ENCODE peak calls at places on chromosomes 7 and 10, in seven cellular contexts. G is neuronal stem cell, Q is endodermal cell, I is astrocyte, O is fibroblast of lung, S is colonic mucosa, Y is mesenchymal stem cell. Z is an unnamed sample.

GRCh38 chr10:62851449-62851848 is 35.3 kb upstream of the EGR2 start:
- DNase-seq in G (no peak), Q (peak), I (no peak), O (peak), S (no peak), Y (no peak), Z (peak)

GRCh38 chr7:7122701-7123281 is 59.6 kb upstream of the C1GALT1 start:
- DNase-seq in G (no peak), Q (no peak), I (peak), O (peak), S (no peak), Y (peak), Z (peak)

GRCh38 chr7:17429579-17429978 is 131.1 kb downstream of the AHR start:
- DNase-seq in G (no peak), Q (no peak), I (no peak), O (no peak), S (no peak), Y (no peak), Z (no peak)

GRCh38 chr7:77867208-77867915 is 68.8 kb downstream of the PHTF2 start:
- DNase-seq in G (no peak), Q (no peak), I (peak), O (no peak), S (no peak), Y (peak), Z (peak)

GRCh38 chr10:12854988-12855387 is 146.5 kb downstream of the CCDC3 start:
- DNase-seq in G (no peak), Q (no peak), I (no peak), O (no peak), S (no peak), Y (no peak), Z (no peak)

GRCh38 chr7:24158976-24159375 is 125.0 kb upstream of the NPY start:
- DNase-seq in G (no peak), Q (no peak), I (no peak), O (no peak), S (no peak), Y (no peak), Z (no peak)

GRCh38 chr7:157477550-157478212 is 140.9 kb downstream of the DNAJB6 start:
- DNase-seq in G (no peak), Q (peak), I (no peak), O (no peak), S (no peak), Y (no peak), Z (no peak)

GRCh38 chr10:77325233-77325537 is 312.4 kb downstream of the KCNMA1 start:
- DNase-seq in G (no peak), Q (peak), I (no peak), O (no peak), S (peak), Y (no peak), Z (peak)

GRCh38 chr10:132690821-132691610 is 94.9 kb downstream of the NKX6-2 start:
- DNase-seq in G (no peak), Q (peak), I (no peak), O (no peak), S (no peak), Y (no peak), Z (no peak)

GRCh38 chr10:13936826-13937225 is 350.1 kb downstream of the PRPF18 start:
- DNase-seq in G (no peak), Q (no peak), I (no peak), O (no peak), S (no peak), Y (no peak), Z (no peak)

GRCh38 chr7:19558527-19558926 is 150.3 kb downstream of the POLR1F start:
- DNase-seq in G (no peak), Q (no peak), I (peak), O (no peak), S (no peak), Y (peak), Z (peak)

GRCh38 chr7:121440857-121441503 is 44.9 kb upstream of the FAM3C start:
- DNase-seq in G (no peak), Q (no peak), I (no peak), O (no peak), S (no peak), Y (no peak), Z (no peak)

GRCh38 chr10:125038637-125039036 is 96.7 kb downstream of the ZRANB1 start:
- DNase-seq in G (no peak), Q (peak), I (no peak), O (no peak), S (peak), Y (no peak), Z (peak)

GRCh38 chr10:123194056-123194455 is 39.9 kb downstream of the BUB3 start:
- DNase-seq in G (no peak), Q (no peak), I (no peak), O (no peak), S (no peak), Y (no peak), Z (no peak)

GRCh38 chr10:17958049-17958448 is 6.3 kb downstream of the SLC39A12 start:
- DNase-seq in G (no peak), Q (no peak), I (no peak), O (no peak), S (no peak), Y (no peak), Z (no peak)

GRCh38 chr7:135923700-135924261 is 53.4 kb downstream of the MTPN start:
- DNase-seq in G (no peak), Q (peak), I (peak), O (peak), S (no peak), Y (peak), Z (peak)

GRCh38 chr10:79322616-79323566 is 24.4 kb upstream of the PPIF start:
- DNase-seq in G (no peak), Q (no peak), I (peak), O (peak), S (peak), Y (peak), Z (peak)

GRCh38 chr7:86469680-86470295 is 173.9 kb upstream of the GRM3 start:
- DNase-seq in G (peak), Q (peak), I (peak), O (peak), S (peak), Y (peak), Z (peak)

GRCh38 chr10:77892021-77892739 is 34.4 kb downstream of the DLG5 start:
- DNase-seq in G (no peak), Q (peak), I (no peak), O (no peak), S (no peak), Y (no peak), Z (no peak)

GRCh38 chr10:129496995-129497394 is 30.0 kb downstream of the MGMT start:
- DNase-seq in G (no peak), Q (no peak), I (no peak), O (no peak), S (no peak), Y (no peak), Z (no peak)

GRCh38 chr7:727104-727805 is at the start of gene PRKAR1B:
- DNase-seq in G (no peak), Q (peak), I (no peak), O (no peak), S (peak), Y (no peak), Z (peak)

GRCh38 chr7:158000160-158000559 is 587.5 kb downstream of the PTPRN2 start:
- DNase-seq in G (no peak), Q (no peak), I (no peak), O (no peak), S (no peak), Y (no peak), Z (peak)

GRCh38 chr10:132942101-132942739 is at the start of gene CFAP46:
- DNase-seq in G (peak), Q (peak), I (peak), O (peak), S (no peak), Y (peak), Z (no peak)

GRCh38 chr10:122854648-122855047 is 9.0 kb upstream of the CUZD1 start:
- DNase-seq in G (no peak), Q (no peak), I (peak), O (peak), S (no peak), Y (peak), Z (peak)

GRCh38 chr10:84397735-84398144 is 69.4 kb downstream of the CCSER2 start:
- DNase-seq in G (no peak), Q (no peak), I (no peak), O (no peak), S (no peak), Y (no peak), Z (no peak)

GRCh38 chr7:44154703-44155102 is 13.6 kb upstream of the MYL7 start:
- DNase-seq in G (no peak), Q (peak), I (peak), O (no peak), S (no peak), Y (no peak), Z (peak)

GRCh38 chr7:111499027-111499426 is 63.3 kb downstream of the IMMP2L start:
- DNase-seq in G (no peak), Q (no peak), I (peak), O (peak), S (no peak), Y (peak), Z (peak)

GRCh38 chr10:61792097-61792496 is 109.4 kb upstream of the ARID5B start:
- DNase-seq in G (no peak), Q (no peak), I (no peak), O (no peak), S (no peak), Y (no peak), Z (no peak)

DNA sequence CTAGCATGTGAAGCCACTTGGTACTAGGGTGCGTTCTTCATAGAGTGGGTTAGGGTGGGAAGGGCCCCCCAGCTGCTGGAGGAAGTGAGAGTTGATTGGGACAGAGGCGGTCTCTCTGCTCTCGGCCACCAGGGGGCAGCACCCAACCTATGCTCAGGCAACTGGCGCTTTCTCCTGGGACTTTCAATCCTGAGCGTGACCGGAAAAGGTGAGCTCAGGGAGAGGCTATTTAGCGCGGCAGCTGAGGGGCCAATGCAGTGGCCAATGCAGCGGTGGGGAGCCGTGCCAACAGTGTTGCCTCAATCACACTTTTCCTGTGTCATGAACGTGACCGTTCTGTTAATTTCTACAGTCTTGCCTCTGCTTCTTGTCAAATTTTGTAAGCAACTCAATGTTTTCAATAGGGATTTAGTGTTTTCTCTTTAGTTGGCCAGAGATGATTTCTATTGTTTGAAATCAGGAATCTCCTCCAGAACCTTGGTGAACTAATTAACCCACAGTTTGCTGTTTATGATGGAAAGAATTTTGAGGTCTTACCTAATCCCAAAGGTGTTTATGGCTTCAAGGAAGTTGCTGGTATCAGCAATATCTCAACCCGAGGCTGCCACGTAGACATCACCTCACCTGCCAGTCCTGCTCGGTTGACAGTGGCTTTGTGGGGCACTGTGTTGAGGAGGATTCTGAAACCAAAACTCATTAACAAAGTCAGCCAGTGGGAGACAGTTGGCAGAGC is 67.9 kb upstream of the PDZD8 start:
- DNase-seq in G (peak), Q (peak), I (peak), O (peak), S (peak), Y (peak), Z (peak)
- H3K9ac ChIP-seq in G (no peak), Q (no peak), I (peak), O (no peak), S (no peak), Y (peak), Z (no peak)

GRCh38 chr7:55073051-55073511 is 54.3 kb downstream of the EGFR start:
- DNase-seq in G (no peak), Q (no peak), I (peak), O (peak), S (no peak), Y (no peak), Z (peak)
- H3K9ac ChIP-seq in G (no peak), Q (no peak), I (peak), O (no peak), S (peak), Y (peak), Z (peak)

GRCh38 chr10:91298224-91298862 is 77.9 kb downstream of the PCGF5 start:
- DNase-seq in G (peak), Q (peak), I (peak), O (peak), S (peak), Y (peak), Z (peak)
- H3K9ac ChIP-seq in G (no peak), Q (no peak), I (peak), O (no peak), S (no peak), Y (peak), Z (no peak)

GRCh38 chr7:95843286-95843685 is 70.9 kb downstream of the DYNC1I1 start:
- DNase-seq in G (no peak), Q (no peak), I (no peak), O (peak), S (no peak), Y (no peak), Z (peak)
- H3K9ac ChIP-seq in G (no peak), Q (peak), I (no peak), O (no peak), S (no peak), Y (no peak), Z (no peak)

GRCh38 chr10:97870990-97871389 is 21.3 kb downstream of the GOLGA7B start:
- DNase-seq in G (no peak), Q (no peak), I (no peak), O (no peak), S (no peak), Y (no peak), Z (no peak)

GRCh38 chr10:97868134-97868685 is 18.6 kb downstream of the GOLGA7B start:
- DNase-seq in G (no peak), Q (no peak), I (no peak), O (no peak), S (no peak), Y (no peak), Z (no peak)

GRCh38 chr10:97867220-97867800 is 17.7 kb downstream of the GOLGA7B start:
- DNase-seq in G (no peak), Q (no peak), I (no peak), O (no peak), S (no peak), Y (no peak), Z (no peak)

GRCh38 chr10:97866524-97867219 is 17.0 kb downstream of the GOLGA7B start:
- DNase-seq in G (no peak), Q (peak), I (no peak), O (no peak), S (no peak), Y (no peak), Z (no peak)

DNA sequence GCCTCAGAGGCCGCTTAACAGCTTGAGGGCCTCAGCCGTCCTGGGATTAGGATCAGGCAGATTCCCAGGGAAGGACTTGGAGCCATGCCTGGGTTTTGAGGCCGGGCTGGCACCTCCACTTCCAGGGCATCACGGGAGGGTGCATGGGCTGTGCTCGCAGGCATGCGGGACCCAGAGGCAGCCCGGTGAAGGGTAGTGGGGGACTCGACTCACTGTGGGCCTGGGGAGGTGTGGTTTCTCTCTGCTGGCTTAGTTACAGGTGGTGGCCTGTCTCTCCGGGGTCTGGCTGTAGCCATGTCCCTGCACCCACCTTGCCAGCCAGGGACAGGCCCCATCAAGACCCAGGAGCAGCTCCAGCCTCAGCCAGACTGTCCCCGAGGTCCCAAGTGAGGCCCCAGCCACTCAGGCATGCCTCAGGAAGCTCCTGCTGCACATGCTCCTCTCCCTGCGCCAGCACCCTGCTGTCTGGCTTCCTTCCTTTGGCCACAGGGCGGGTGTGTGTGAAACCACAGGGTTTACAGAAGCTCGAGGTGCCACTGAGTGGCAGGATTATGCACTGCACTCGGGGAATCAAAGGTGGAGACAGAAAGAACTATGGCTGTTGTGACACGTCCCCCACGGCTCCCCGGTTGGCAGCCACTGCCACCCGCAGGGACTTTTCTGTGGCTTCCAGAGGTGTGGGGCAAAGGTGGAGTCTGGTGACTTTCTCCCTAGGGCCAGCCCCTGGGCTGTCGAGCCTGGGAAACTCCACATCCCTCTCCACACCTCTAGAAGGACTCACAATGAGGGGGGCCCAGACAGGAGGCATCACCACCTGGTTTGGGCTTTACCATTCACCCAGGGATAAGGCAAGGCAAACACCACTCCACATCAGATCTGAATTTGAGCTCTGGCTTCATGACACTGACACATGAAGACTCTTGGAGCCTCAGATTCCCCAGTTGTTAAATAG is 19.7 kb downstream of the GOLGA7B start:
- DNase-seq in G (peak), Q (peak), I (peak), O (peak), S (peak), Y (peak), Z (peak)
- H3K9ac ChIP-seq in G (peak), Q (no peak), I (no peak), O (no peak), S (no peak), Y (no peak), Z (no peak)

DNA sequence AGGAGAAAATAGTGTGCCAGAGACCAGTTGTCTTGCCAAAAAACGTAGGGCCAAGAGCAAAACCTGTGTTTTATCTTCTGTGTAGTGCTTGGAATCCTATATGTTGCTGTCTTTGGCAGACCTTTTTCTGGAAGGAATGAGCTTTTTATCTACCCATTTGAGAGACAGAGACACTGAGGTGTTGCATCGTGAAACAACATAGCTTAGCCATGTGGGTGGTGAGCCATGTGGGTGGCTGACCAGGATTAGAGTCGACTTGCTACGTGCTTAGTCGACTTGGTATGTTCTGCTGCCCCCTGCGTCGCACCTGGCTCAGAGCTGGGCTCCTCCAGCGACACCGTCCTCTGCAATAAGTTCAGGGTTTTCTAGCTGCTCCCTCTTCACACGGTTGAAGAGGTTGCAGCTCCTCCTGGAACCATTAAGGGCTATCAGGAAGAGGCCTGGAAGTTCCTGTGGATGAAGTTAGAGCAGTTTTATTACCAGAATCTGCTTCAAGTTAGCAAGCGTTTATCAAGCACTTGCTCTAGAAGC is 175.8 kb downstream of the SH2D4B start:
- DNase-seq in G (no peak), Q (peak), I (no peak), O (no peak), S (no peak), Y (no peak), Z (no peak)
- H3K9ac ChIP-seq in G (no peak), Q (no peak), I (no peak), O (no peak), S (no peak), Y (no peak), Z (no peak)

DNA sequence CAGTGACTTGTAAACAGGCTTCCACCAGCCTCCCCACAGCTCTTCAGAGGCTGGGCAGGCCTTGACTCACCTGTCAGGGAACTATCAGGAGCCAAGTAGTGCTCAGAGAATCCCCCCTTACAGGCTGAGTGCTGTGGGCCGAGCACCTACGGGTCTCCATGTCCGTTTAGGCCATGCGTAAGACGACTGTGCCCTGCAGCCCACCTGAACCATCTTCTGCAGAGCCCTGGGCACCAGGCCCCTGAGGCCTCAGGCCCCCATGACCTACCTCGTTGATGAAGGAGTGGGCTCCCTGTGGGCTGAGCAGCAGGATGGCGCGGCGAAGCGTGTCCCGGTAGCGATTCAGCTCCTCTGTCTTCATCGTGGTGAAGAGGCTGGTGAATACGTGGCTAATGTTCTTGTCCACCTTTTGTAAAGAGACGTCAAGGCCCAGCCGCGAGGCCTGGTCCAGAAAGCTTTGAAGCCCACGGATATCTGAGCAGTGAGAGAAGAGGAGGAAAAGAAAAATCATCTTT is 228.0 kb downstream of the GRID1 start:
- DNase-seq in G (no peak), Q (no peak), I (no peak), O (no peak), S (no peak), Y (no peak), Z (no peak)
- H3K9ac ChIP-seq in G (no peak), Q (no peak), I (no peak), O (no peak), S (no peak), Y (no peak), Z (no peak)

GRCh38 chr10:21535494-21535818 is 1.4 kb downstream of the MLLT10 start:
- DNase-seq in G (no peak), Q (no peak), I (no peak), O (no peak), S (no peak), Y (peak), Z (peak)
- H3K9ac ChIP-seq in G (no peak), Q (peak), I (peak), O (peak), S (no peak), Y (peak), Z (peak)